ENCODE peak calls at places on chromosomes 5 and 9, in nine cellular contexts. X, V, U, P, M, N, I, D and Y are unnamed samples.

GRCh38 chr5:52856564-52856963 is 68.8 kb downstream of the ITGA1 start:
- DNase-seq in X (no peak), V (peak), U (no peak), P (no peak), M (no peak), N (no peak), I (no peak), D (no peak), Y (no peak)

GRCh38 chr5:126335871-126336270 is 87.3 kb upstream of the GRAMD2B start:
- DNase-seq in X (no peak), V (peak), U (no peak), P (no peak), M (no peak), N (no peak), I (no peak), D (no peak), Y (no peak)

GRCh38 chr9:134396258-134396742 is 70.0 kb downstream of the RXRA start:
- DNase-seq in X (no peak), V (no peak), U (no peak), P (no peak), M (no peak), N (no peak), I (no peak), D (no peak), Y (no peak)

GRCh38 chr5:179489015-179489414 is 61.3 kb upstream of the RUFY1 start:
- DNase-seq in X (no peak), V (no peak), U (peak), P (no peak), M (no peak), N (no peak), I (no peak), D (no peak), Y (no peak)

GRCh38 chr9:81737871-81738507 is 48.6 kb upstream of the TLE1 start:
- DNase-seq in X (no peak), V (peak), U (peak), P (peak), M (no peak), N (peak), I (no peak), D (no peak), Y (no peak)

GRCh38 chr5:120035815-120036577 is 406.6 kb downstream of the FAM170A start:
- DNase-seq in X (no peak), V (no peak), U (no peak), P (no peak), M (no peak), N (no peak), I (no peak), D (no peak), Y (no peak)

GRCh38 chr5:9835121-9835770 is 205.1 kb upstream of the TAS2R1 start:
- DNase-seq in X (peak), V (no peak), U (no peak), P (no peak), M (no peak), N (no peak), I (no peak), D (peak), Y (peak)

GRCh38 chr9:7799934-7800285 is 332 bp upstream of the DMAC1 start:
- DNase-seq in X (no peak), V (no peak), U (no peak), P (no peak), M (no peak), N (no peak), I (no peak), D (no peak), Y (no peak)

GRCh38 chr5:119343042-119343441 is 12.8 kb upstream of the TNFAIP8 start:
- DNase-seq in X (no peak), V (no peak), U (no peak), P (no peak), M (no peak), N (no peak), I (no peak), D (no peak), Y (no peak)

GRCh38 chr5:179272326-179273073 is 72.8 kb downstream of the ADAMTS2 start:
- DNase-seq in X (peak), V (no peak), U (no peak), P (no peak), M (no peak), N (no peak), I (no peak), D (no peak), Y (no peak)

GRCh38 chr9:137986268-137987099 is 108.9 kb downstream of the CACNA1B start:
- DNase-seq in X (no peak), V (no peak), U (no peak), P (peak), M (no peak), N (no peak), I (peak), D (no peak), Y (no peak)

GRCh38 chr5:43420241-43420640 is 8.1 kb upstream of the CCL28 start:
- DNase-seq in X (no peak), V (no peak), U (no peak), P (no peak), M (no peak), N (no peak), I (no peak), D (no peak), Y (peak)

GRCh38 chr5:115096034-115096769 is 73.5 kb downstream of the TRIM36 start:
- DNase-seq in X (no peak), V (no peak), U (no peak), P (no peak), M (no peak), N (no peak), I (no peak), D (peak), Y (no peak)

GRCh38 chr9:135069556-135070197 is 17.8 kb upstream of the OLFM1 start:
- DNase-seq in X (peak), V (no peak), U (no peak), P (no peak), M (no peak), N (no peak), I (no peak), D (no peak), Y (no peak)

GRCh38 chr9:113599647-113600476 is 136.3 kb downstream of the RGS3 start:
- DNase-seq in X (peak), V (peak), U (peak), P (peak), M (no peak), N (no peak), I (no peak), D (no peak), Y (no peak)

GRCh38 chr9:7387844-7388243 is 411.7 kb downstream of the DMAC1 start:
- DNase-seq in X (no peak), V (no peak), U (no peak), P (peak), M (no peak), N (no peak), I (no peak), D (peak), Y (no peak)

GRCh38 chr9:24765025-24765756 is 219.5 kb upstream of the IZUMO3 start:
- DNase-seq in X (no peak), V (no peak), U (no peak), P (no peak), M (no peak), N (no peak), I (no peak), D (no peak), Y (no peak)

GRCh38 chr9:89497978-89498844 is at the start of gene SEMA4D:
- DNase-seq in X (peak), V (peak), U (peak), P (peak), M (peak), N (peak), I (peak), D (peak), Y (peak)

GRCh38 chr9:12166511-12166910 is 526.7 kb upstream of the TYRP1 start:
- DNase-seq in X (no peak), V (no peak), U (no peak), P (no peak), M (no peak), N (no peak), I (no peak), D (no peak), Y (no peak)

GRCh38 chr5:82614706-82615105 is 336.6 kb upstream of the RPS23 start:
- DNase-seq in X (no peak), V (no peak), U (no peak), P (no peak), M (no peak), N (no peak), I (no peak), D (no peak), Y (no peak)

GRCh38 chr5:178244566-178244965 is 12.0 kb upstream of the PHYKPL start:
- DNase-seq in X (no peak), V (peak), U (no peak), P (no peak), M (no peak), N (no peak), I (no peak), D (no peak), Y (no peak)

GRCh38 chr5:73625905-73626811 is at the start of gene ARHGEF28:
- DNase-seq in X (peak), V (peak), U (peak), P (peak), M (peak), N (peak), I (peak), D (peak), Y (peak)

GRCh38 chr5:151895660-151896040 is 29.0 kb downstream of the GLRA1 start:
- DNase-seq in X (no peak), V (no peak), U (no peak), P (no peak), M (no peak), N (no peak), I (no peak), D (peak), Y (no peak)

GRCh38 chr9:87531370-87532295 is 34.0 kb downstream of the DAPK1 start:
- DNase-seq in X (no peak), V (no peak), U (no peak), P (no peak), M (no peak), N (no peak), I (no peak), D (no peak), Y (no peak)

GRCh38 chr9:35903049-35903448 is 3.0 kb upstream of the HRCT1 start:
- DNase-seq in X (peak), V (peak), U (no peak), P (peak), M (no peak), N (peak), I (no peak), D (peak), Y (no peak)

GRCh38 chr9:113361304-113362018 is 12.1 kb downstream of the BSPRY start:
- DNase-seq in X (no peak), V (peak), U (peak), P (no peak), M (no peak), N (no peak), I (no peak), D (no peak), Y (no peak)

DNA sequence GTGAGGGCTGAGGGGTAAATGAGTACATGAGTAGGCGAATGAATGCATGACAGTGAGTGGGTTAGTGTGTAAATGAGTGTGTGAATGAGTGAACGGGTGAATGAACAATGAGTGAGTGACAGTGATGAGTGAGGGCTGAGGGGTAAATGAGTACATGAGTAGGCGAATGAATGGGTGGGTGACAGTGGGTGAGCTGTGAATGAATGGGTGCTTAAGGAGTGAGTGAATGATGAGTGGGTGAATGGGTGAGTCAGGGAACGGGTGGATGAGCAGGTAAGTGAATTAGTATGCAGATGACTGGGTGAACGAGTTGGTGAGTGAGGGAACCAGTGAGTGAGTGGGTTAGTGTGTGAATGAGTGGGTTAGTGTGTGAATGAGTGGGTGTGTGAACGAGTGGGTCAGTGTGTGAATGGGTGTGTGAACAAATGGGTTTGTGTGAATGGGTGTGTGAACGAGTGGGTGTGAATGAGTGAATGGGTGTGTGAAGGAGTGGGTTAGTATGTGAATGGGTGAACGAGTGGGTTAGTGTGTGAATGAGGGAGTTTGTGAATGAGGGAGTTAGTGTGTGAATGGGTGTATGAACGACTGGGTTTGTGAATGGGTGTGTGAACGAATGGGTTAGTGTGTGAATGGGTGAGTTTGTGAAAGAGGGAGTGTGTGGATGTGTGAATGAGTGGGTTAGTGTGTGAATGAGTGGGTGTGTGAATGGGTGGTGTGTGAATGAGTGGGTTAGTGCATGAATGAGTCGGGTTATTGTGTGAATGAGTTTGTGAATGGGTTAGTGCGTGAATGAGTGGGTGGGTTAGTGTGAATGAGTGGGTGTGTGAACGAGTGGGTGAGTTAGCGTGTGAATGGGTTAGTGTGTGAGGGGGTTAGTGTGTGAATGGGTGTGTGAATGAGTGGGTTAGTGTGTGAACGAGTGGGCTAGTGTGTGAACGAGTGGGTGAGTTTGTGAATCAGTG is 32.9 kb downstream of the NKD2 start:
- DNase-seq in X (no peak), V (no peak), U (no peak), P (no peak), M (no peak), N (no peak), I (no peak), D (no peak), Y (no peak)
- TF ChIP-seq CTCF in X (no peak), V (no peak), U (no peak), P (no peak), M (no peak), N (no peak), I (no peak), D (no peak), Y (no peak)

DNA sequence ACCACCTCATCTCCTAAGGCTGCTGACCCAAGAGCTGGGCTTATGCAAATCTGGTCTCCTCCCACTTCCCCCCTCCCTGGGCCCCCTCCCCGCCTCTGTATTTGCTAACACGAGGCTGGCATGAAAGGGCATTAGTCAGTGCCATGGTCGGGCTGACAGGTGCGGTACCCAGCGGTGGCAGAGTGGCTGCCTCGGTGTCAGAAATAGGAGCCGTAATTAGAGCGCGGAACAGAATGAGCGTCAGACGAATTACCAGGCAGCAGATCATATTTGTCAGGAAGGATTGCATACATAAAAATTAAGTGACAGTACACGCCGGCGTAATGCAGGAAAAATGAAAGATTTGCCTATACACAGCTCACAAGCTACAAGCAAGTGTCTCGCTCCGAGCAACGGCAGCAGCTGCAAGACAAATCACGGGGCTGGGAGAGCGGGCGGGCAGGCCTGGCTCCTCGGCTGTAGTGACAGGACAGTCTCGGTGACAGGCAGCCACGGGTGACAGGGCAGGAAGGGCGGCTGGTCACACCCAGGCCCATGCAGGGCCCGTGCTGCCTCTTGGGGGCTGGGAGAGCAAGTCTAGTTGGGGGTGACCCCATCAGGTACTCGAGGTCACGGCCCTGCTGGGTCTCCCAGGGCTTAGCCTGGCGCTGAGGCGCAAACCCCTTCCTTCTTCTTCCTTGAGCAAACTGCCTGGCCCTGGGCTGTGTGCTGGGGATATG is 72.4 kb downstream of the NEK6 start:
- DNase-seq in X (no peak), V (no peak), U (no peak), P (no peak), M (no peak), N (no peak), I (no peak), D (no peak), Y (no peak)
- TF ChIP-seq CTCF in X (no peak), V (no peak), U (no peak), P (no peak), M (no peak), N (no peak), I (no peak), D (no peak), Y (no peak)

GRCh38 chr5:586751-587285 is 25.3 kb upstream of the CEP72 start:
- DNase-seq in X (no peak), V (no peak), U (no peak), P (no peak), M (no peak), N (peak), I (no peak), D (no peak), Y (no peak)
- TF ChIP-seq CTCF in X (peak), V (no peak), U (no peak), P (no peak), M (no peak), N (no peak), I (no peak), D (no peak), Y (no peak)

GRCh38 chr5:135570453-135570764 is 8.4 kb downstream of the CXCL14 start:
- DNase-seq in X (no peak), V (no peak), U (no peak), P (no peak), M (no peak), N (no peak), I (no peak), D (no peak), Y (no peak)
- TF ChIP-seq CTCF in X (no peak), V (no peak), U (no peak), P (no peak), M (no peak), N (no peak), I (no peak), D (no peak), Y (no peak)

GRCh38 chr9:33125871-33126822 is 41.0 kb downstream of the B4GALT1 start:
- DNase-seq in X (no peak), V (no peak), U (no peak), P (peak), M (no peak), N (no peak), I (no peak), D (no peak), Y (no peak)

GRCh38 chr9:33123632-33124031 is 43.5 kb downstream of the B4GALT1 start:
- DNase-seq in X (no peak), V (no peak), U (no peak), P (no peak), M (no peak), N (no peak), I (no peak), D (no peak), Y (no peak)

GRCh38 chr9:33124046-33124445 is 43.1 kb downstream of the B4GALT1 start:
- DNase-seq in X (no peak), V (no peak), U (no peak), P (no peak), M (no peak), N (no peak), I (no peak), D (no peak), Y (no peak)

GRCh38 chr9:33125441-33125840 is 41.7 kb downstream of the B4GALT1 start:
- DNase-seq in X (no peak), V (no peak), U (no peak), P (no peak), M (no peak), N (no peak), I (no peak), D (no peak), Y (no peak)

GRCh38 chr9:33124716-33125378 is 42.3 kb downstream of the B4GALT1 start:
- DNase-seq in X (peak), V (no peak), U (no peak), P (no peak), M (no peak), N (no peak), I (no peak), D (no peak), Y (no peak)
- TF ChIP-seq CTCF in X (no peak), V (peak), U (no peak), P (no peak), M (no peak), N (no peak), I (no peak), D (no peak), Y (no peak)

GRCh38 chr9:34869390-34869789 is 88.7 kb upstream of the PHF24 start:
- DNase-seq in X (peak), V (peak), U (no peak), P (no peak), M (no peak), N (peak), I (peak), D (peak), Y (no peak)
- TF ChIP-seq CTCF in X (peak), V (peak), U (peak), P (peak), M (peak), N (no peak), I (no peak), D (peak), Y (no peak)

GRCh38 chr9:111631071-111631971 is at the start of gene DNAJC25:
- DNase-seq in X (peak), V (peak), U (peak), P (peak), M (peak), N (peak), I (peak), D (peak), Y (peak)
- TF ChIP-seq CTCF in X (peak), V (no peak), U (no peak), P (no peak), M (peak), N (no peak), I (peak), D (no peak), Y (no peak)

GRCh38 chr5:56871755-56872154 is 37.6 kb upstream of the SETD9 start:
- DNase-seq in X (no peak), V (no peak), U (no peak), P (no peak), M (no peak), N (no peak), I (no peak), D (no peak), Y (no peak)

GRCh38 chr5:56876325-56876724 is 33.1 kb upstream of the SETD9 start:
- DNase-seq in X (no peak), V (peak), U (no peak), P (no peak), M (no peak), N (no peak), I (no peak), D (no peak), Y (no peak)

DNA sequence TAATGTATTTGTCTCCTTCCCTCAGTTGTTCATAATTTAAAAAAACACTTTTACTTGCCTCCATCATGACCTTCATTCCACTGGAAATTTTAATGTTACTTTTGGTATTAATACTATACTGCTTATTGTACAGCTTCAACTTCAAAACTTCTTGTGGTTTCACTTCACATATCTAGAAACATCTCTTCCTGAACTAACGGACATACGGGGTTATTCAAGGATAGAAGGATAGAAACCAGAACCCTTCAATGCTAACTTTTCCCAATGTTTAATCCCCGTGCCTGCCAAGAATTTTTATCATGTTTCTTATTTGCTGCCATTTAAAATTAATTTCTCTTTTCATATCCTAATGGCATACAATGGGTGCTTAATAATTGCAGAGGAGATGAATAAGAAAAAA is 36.3 kb upstream of the SETD9 start:
- DNase-seq in X (no peak), V (no peak), U (no peak), P (no peak), M (no peak), N (no peak), I (no peak), D (no peak), Y (no peak)
- TF ChIP-seq CTCF in X (no peak), V (no peak), U (no peak), P (no peak), M (no peak), N (no peak), I (no peak), D (no peak), Y (no peak)

DNA sequence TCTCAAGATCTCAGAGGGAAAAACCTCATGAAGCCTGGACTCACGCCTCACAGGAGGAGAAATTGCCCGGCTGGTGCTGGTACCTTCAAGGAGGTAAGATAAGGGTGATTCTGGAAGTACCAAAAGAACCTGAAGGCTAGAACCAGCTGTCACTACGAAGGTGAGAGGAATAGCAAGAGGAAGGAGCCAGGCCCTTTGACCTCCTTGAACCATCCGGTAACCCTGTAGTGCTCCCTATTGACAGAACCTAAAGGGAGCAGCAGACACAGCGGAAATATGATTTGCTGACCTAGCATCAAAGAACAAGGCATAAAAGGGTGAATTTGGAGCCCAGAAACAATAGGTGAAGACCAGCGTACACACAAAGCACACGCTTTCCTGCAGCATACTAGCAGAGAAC is 92.2 kb downstream of the DOCK8 start:
- DNase-seq in X (peak), V (no peak), U (no peak), P (no peak), M (no peak), N (no peak), I (peak), D (no peak), Y (no peak)
- TF ChIP-seq CTCF in X (peak), V (no peak), U (no peak), P (peak), M (no peak), N (no peak), I (no peak), D (no peak), Y (no peak)

GRCh38 chr5:165161204-165161603 is 1655.8 kb downstream of the MAT2B start:
- DNase-seq in X (peak), V (no peak), U (no peak), P (no peak), M (no peak), N (no peak), I (no peak), D (no peak), Y (no peak)
- TF ChIP-seq CTCF in X (peak), V (no peak), U (no peak), P (no peak), M (peak), N (no peak), I (no peak), D (no peak), Y (peak)